ENCODE peak calls at places on chromosomes 16 and 17, in five cellular contexts. G is mesendoderm, B is skeletal muscle cell, X is ascending aorta, K is GM06990. T is an unnamed sample.

GRCh38 chr16:66389256-66390175 is 23.0 kb downstream of the CDH5 start:
- DNase-seq in G (no peak), B (no peak), X (peak), K (no peak), T (no peak)

GRCh38 chr17:80817861-80818260 is 173.8 kb upstream of the CHMP6 start:
- DNase-seq in G (no peak), B (no peak), X (peak), K (no peak), T (no peak)

GRCh38 chr16:10846213-10846998 is 27.8 kb upstream of the TVP23A start:
- DNase-seq in G (no peak), B (no peak), X (no peak), K (no peak), T (no peak)

GRCh38 chr17:50684612-50685333 is 22.9 kb downstream of the ANKRD40 start:
- DNase-seq in G (peak), B (no peak), X (no peak), K (no peak), T (no peak)

GRCh38 chr17:9677411-9677810 is 32.1 kb downstream of the USP43 start:
- DNase-seq in G (no peak), B (no peak), X (no peak), K (no peak), T (no peak)

GRCh38 chr17:38324732-38325131 is 19.0 kb downstream of the GPR179 start:
- DNase-seq in G (no peak), B (no peak), X (no peak), K (no peak), T (no peak)

GRCh38 chr16:14199624-14200023 is 128.5 kb downstream of the MRTFB start:
- DNase-seq in G (no peak), B (no peak), X (no peak), K (no peak), T (no peak)

GRCh38 chr16:66786551-66786950 is 14.8 kb downstream of the TERB1 start:
- DNase-seq in G (peak), B (no peak), X (no peak), K (no peak), T (no peak)

GRCh38 chr17:43220511-43221125 is 7.8 kb downstream of the CCDC200 start:
- DNase-seq in G (no peak), B (no peak), X (peak), K (no peak), T (no peak)

GRCh38 chr16:56841233-56841632 is 23.8 kb upstream of the SLC12A3 start:
- DNase-seq in G (no peak), B (no peak), X (no peak), K (no peak), T (no peak)

GRCh38 chr17:72985882-72986720 is 106.4 kb downstream of the SLC39A11 start:
- DNase-seq in G (peak), B (no peak), X (peak), K (peak), T (peak)

GRCh38 chr16:6891486-6891885 is 441.2 kb upstream of the RBFOX1 start:
- DNase-seq in G (peak), B (no peak), X (no peak), K (no peak), T (no peak)

GRCh38 chr16:30335598-30336474 is 19.3 kb downstream of the CD2BP2 start:
- DNase-seq in G (no peak), B (no peak), X (no peak), K (no peak), T (peak)

GRCh38 chr16:69112285-69113129 is 7.1 kb downstream of the HAS3 start:
- DNase-seq in G (peak), B (no peak), X (no peak), K (no peak), T (peak)

GRCh38 chr16:54080524-54081008 is 206.0 kb downstream of the IRX3 start:
- DNase-seq in G (no peak), B (peak), X (no peak), K (no peak), T (no peak)

GRCh38 chr17:19270951-19271611 is 33.9 kb downstream of the EPN2 start:
- DNase-seq in G (no peak), B (no peak), X (no peak), K (peak), T (peak)

GRCh38 chr16:50571786-50572185 is 23.6 kb downstream of the NKD1 start:
- DNase-seq in G (no peak), B (no peak), X (no peak), K (no peak), T (no peak)

GRCh38 chr16:54287018-54287757 is 601 bp upstream of the IRX3 start:
- DNase-seq in G (no peak), B (no peak), X (no peak), K (no peak), T (no peak)

GRCh38 chr17:73091410-73091769 is 1.1 kb downstream of the SLC39A11 start:
- DNase-seq in G (no peak), B (no peak), X (no peak), K (no peak), T (no peak)

GRCh38 chr16:13992976-13993375 is 73.0 kb downstream of the ERCC4 start:
- DNase-seq in G (no peak), B (no peak), X (peak), K (no peak), T (no peak)

GRCh38 chr17:40103082-40103741 is 2.8 kb upstream of the NR1D1 start:
- DNase-seq in G (no peak), B (no peak), X (no peak), K (no peak), T (no peak)

GRCh38 chr16:49431040-49431439 is 57.4 kb downstream of the C16orf78 start:
- DNase-seq in G (no peak), B (no peak), X (no peak), K (no peak), T (no peak)

GRCh38 chr16:49431591-49432290 is 58.1 kb downstream of the C16orf78 start:
- DNase-seq in G (no peak), B (no peak), X (no peak), K (no peak), T (no peak)

GRCh38 chr16:49427771-49428170 is 54.2 kb downstream of the C16orf78 start:
- DNase-seq in G (no peak), B (no peak), X (no peak), K (no peak), T (no peak)

GRCh38 chr16:49424961-49425360 is 51.4 kb downstream of the C16orf78 start:
- DNase-seq in G (no peak), B (no peak), X (no peak), K (no peak), T (no peak)

GRCh38 chr16:49428808-49429207 is 55.2 kb downstream of the C16orf78 start:
- DNase-seq in G (no peak), B (no peak), X (no peak), K (no peak), T (no peak)
- H3K4me3 ChIP-seq in G (no peak), B (no peak), X (no peak), K (no peak), T (no peak)

GRCh38 chr17:3474212-3474611 is 1.6 kb upstream of the ASPA start:
- DNase-seq in G (no peak), B (no peak), X (no peak), K (no peak), T (no peak)
- H3K4me3 ChIP-seq in G (no peak), B (no peak), X (no peak), K (no peak), T (no peak)

GRCh38 chr16:46828943-46829342 is 2.0 kb downstream of the C16orf87 start:
- DNase-seq in G (no peak), B (no peak), X (no peak), K (no peak), T (peak)
- H3K4me3 ChIP-seq in G (no peak), B (no peak), X (peak), K (peak), T (peak)

GRCh38 chr17:65741690-65742089 is 180.2 kb upstream of the AXIN2 start:
- DNase-seq in G (no peak), B (no peak), X (no peak), K (no peak), T (no peak)
- H3K4me3 ChIP-seq in G (no peak), B (no peak), X (no peak), K (no peak), T (no peak)

GRCh38 chr17:45021607-45022287 is 29.7 kb downstream of the DCAKD start:
- DNase-seq in G (peak), B (no peak), X (peak), K (peak), T (peak)

GRCh38 chr17:45018514-45019176 is 32.8 kb downstream of the DCAKD start:
- DNase-seq in G (no peak), B (no peak), X (peak), K (peak), T (peak)

GRCh38 chr17:45016823-45017222 is 34.6 kb downstream of the DCAKD start:
- DNase-seq in G (peak), B (no peak), X (no peak), K (no peak), T (no peak)

GRCh38 chr17:45020354-45021138 is 30.9 kb downstream of the DCAKD start:
- DNase-seq in G (peak), B (no peak), X (no peak), K (no peak), T (no peak)

GRCh38 chr17:45019177-45019711 is 32.2 kb downstream of the DCAKD start:
- DNase-seq in G (no peak), B (no peak), X (peak), K (peak), T (peak)
- H3K4me3 ChIP-seq in G (peak), B (peak), X (peak), K (peak), T (peak)